ENCODE peak calls at places on chromosomes 6 and 20, in six cellular contexts. O is right cardiac atrium; M is fibroblast of lung; L is NAMALWA; E is fibroblast of the aortic adventitia; H is activated T-helper 9 cell treated with anti-CD3 and anti-CD28 coated beads, Interleukin-2, amount 50 U/mL, for 16 hours. J is an unnamed sample.

GRCh38 chr6:143634486-143634885 is 43.3 kb upstream of the PHACTR2 start:
- DNase-seq in O (no peak), H (no peak), E (no peak), L (no peak), M (peak), J (peak)

GRCh38 chr6:153436346-153436745 is 305.3 kb upstream of the RGS17 start:
- DNase-seq in M (no peak), L (no peak), H (no peak), E (no peak), O (no peak), J (no peak)

GRCh38 chr6:167697316-167697715 is 129.4 kb upstream of the AFDN start:
- DNase-seq in L (no peak), H (no peak), E (no peak), M (peak), O (no peak), J (no peak)

GRCh38 chr6:143556529-143556928 is 45.0 kb upstream of the FUCA2 start:
- DNase-seq in O (no peak), H (no peak), E (peak), M (peak), L (no peak), J (no peak)

GRCh38 chr6:38012573-38012972 is 193.0 kb downstream of the ZFAND3 start:
- DNase-seq in E (peak), O (no peak), H (no peak), M (peak), L (peak), J (peak)

GRCh38 chr20:52760791-52761190 is 211.4 kb upstream of the TSHZ2 start:
- DNase-seq in L (no peak), M (no peak), E (no peak), O (no peak), H (no peak), J (no peak)

GRCh38 chr6:40066372-40066771 is 132.1 kb upstream of the MOCS1 start:
- DNase-seq in E (no peak), H (no peak), M (no peak), L (no peak), O (no peak), J (no peak)

GRCh38 chr6:89122625-89123024 is 4.8 kb upstream of the SRSF12 start:
- DNase-seq in O (no peak), L (peak), M (peak), H (no peak), E (peak), J (peak)

GRCh38 chr20:31833130-31833930 is 12.1 kb downstream of the FOXS1 start:
- DNase-seq in M (no peak), O (peak), H (peak), L (peak), E (peak), J (peak)

GRCh38 chr6:76684881-76685280 is 612.4 kb upstream of the IMPG1 start:
- DNase-seq in L (no peak), M (no peak), O (no peak), H (no peak), E (no peak), J (no peak)

GRCh38 chr6:141463237-141463977 is 669.3 kb upstream of the GJE1 start:
- DNase-seq in M (peak), E (peak), H (no peak), L (peak), O (no peak), J (no peak)

GRCh38 chr20:63587256-63587655 is 13.2 kb upstream of the HELZ2 start:
- DNase-seq in H (no peak), L (no peak), O (no peak), E (no peak), M (no peak), J (no peak)

GRCh38 chr20:32707691-32708581 is 34.2 kb upstream of the C20orf203 start:
- DNase-seq in M (peak), O (no peak), L (no peak), E (no peak), H (no peak), J (no peak)

GRCh38 chr20:36030143-36030542 is 61.8 kb downstream of the CNBD2 start:
- DNase-seq in O (peak), E (peak), H (no peak), L (no peak), M (no peak), J (no peak)

GRCh38 chr20:41029150-41029872 is 689 bp downstream of the TOP1 start:
- DNase-seq in M (no peak), O (peak), L (peak), H (peak), E (peak), J (no peak)

GRCh38 chr20:36084897-36085617 is 69.5 kb upstream of the EPB41L1 start:
- DNase-seq in L (no peak), E (peak), O (no peak), H (no peak), M (peak), J (no peak)

GRCh38 chr6:167573461-167574215 is 248.8 kb downstream of the TTLL2 start:
- DNase-seq in L (no peak), E (no peak), O (no peak), H (no peak), M (peak), J (no peak)

J was measured in SHP77 treated with DMSO at 0.1 percent for 48 hours.